ENCODE peak calls at places on chromosomes 16 and 17, in ten cellular contexts. Q is cardiac muscle cell; J is aorta; M is thyroid gland; N is mesendoderm; D is testis; G is IMR-90; B is CD8-positive, alpha-beta memory T cell; Z is endothelial cell of umbilical vein; U is Panc1. X is an unnamed sample.

GRCh38 chr17:50058296-50058945 is 2.5 kb downstream of the ITGA3 start:
- DNase-seq in Z (no peak), J (no peak), G (no peak), Q (no peak), N (no peak), M (no peak), U (no peak), B (no peak), D (peak; percentile 54), X (no peak)

GRCh38 chr16:49463529-49463928 is 89.9 kb downstream of the C16orf78 start:
- DNase-seq in N (no peak), G (no peak), M (peak; percentile 11), Q (no peak), Z (no peak), B (peak; percentile 88), U (no peak), D (no peak), J (no peak), X (no peak)

GRCh38 chr17:72600934-72601333 is 480.1 kb downstream of the SOX9 start:
- DNase-seq in U (no peak), Z (no peak), Q (peak; percentile 39), D (no peak), G (peak; percentile 80), B (no peak), M (no peak), J (no peak), N (no peak), X (no peak)

GRCh38 chr17:37520174-37520573 is 30.5 kb downstream of the DUSP14 start:
- DNase-seq in G (no peak), M (no peak), U (no peak), D (no peak), B (no peak), N (no peak), Z (no peak), J (no peak), Q (no peak), X (no peak)

GRCh38 chr16:57502048-57502775 is 15.9 kb upstream of the DOK4 start:
- DNase-seq in U (no peak), B (no peak), J (no peak), D (no peak), Z (no peak), G (no peak), N (no peak), Q (no peak), M (no peak), X (no peak)

GRCh38 chr17:29358421-29358820 is 31.7 kb upstream of the TAOK1 start:
- DNase-seq in D (no peak), B (no peak), M (no peak), N (no peak), Z (no peak), Q (peak; percentile 49), G (no peak), U (no peak), J (no peak), X (no peak)

GRCh38 chr16:58366247-58367031 is 25.8 kb upstream of the GINS3 start:
- DNase-seq in N (no peak), M (no peak), Z (peak; percentile 70), G (peak; percentile 65), J (no peak), D (no peak), B (no peak), Q (peak; percentile 28), U (peak; percentile 89), X (no peak)

GRCh38 chr17:35129154-35129972 is 7.9 kb downstream of the FNDC8 start:
- DNase-seq in Q (no peak), B (no peak), D (no peak), J (no peak), N (no peak), U (no peak), M (no peak), G (peak; percentile 32), Z (no peak), X (no peak)

GRCh38 chr17:7295230-7296180 is 1.1 kb upstream of the YBX2 start:
- DNase-seq in J (no peak), B (no peak), Q (no peak), G (no peak), N (no peak), D (no peak), M (peak; percentile 19), Z (no peak), U (no peak), X (no peak)

GRCh38 chr16:77289331-77289809 is 90.2 kb downstream of the SYCE1L start:
- DNase-seq in B (no peak), Z (peak; percentile 65), N (peak; percentile 84), Q (peak; percentile 77), G (peak; percentile 73), U (no peak), J (no peak), D (no peak), M (peak; percentile 95), X (no peak)

GRCh38 chr17:68248886-68249872 is 1.3 kb downstream of the AMZ2 start:
- DNase-seq in Z (no peak), U (no peak), J (no peak), M (no peak), G (no peak), N (no peak), D (no peak), B (no peak), Q (no peak), X (no peak)

GRCh38 chr16:1723450-1724147 is 17.6 kb downstream of the MAPK8IP3 start:
- DNase-seq in Q (peak; percentile 51), Z (peak; percentile 60), U (no peak), D (peak; percentile 65), N (peak; percentile 33), G (peak; percentile 32), B (peak; percentile 37), M (peak; percentile 62), J (no peak), X (no peak)

GRCh38 chr16:56470232-56470631 is 18.9 kb downstream of the OGFOD1 start:
- DNase-seq in D (no peak), Q (no peak), G (no peak), B (no peak), U (no peak), J (no peak), M (no peak), N (no peak), Z (no peak), X (no peak)

GRCh38 chr17:71899317-71899716 is 221.5 kb upstream of the SOX9 start:
- DNase-seq in M (no peak), D (no peak), G (peak; percentile 59), U (no peak), Q (peak; percentile 2), J (no peak), B (no peak), N (no peak), Z (no peak), X (no peak)

GRCh38 chr17:72136692-72137550 is 16.1 kb downstream of the SOX9 start:
- DNase-seq in M (no peak), D (no peak), B (no peak), J (no peak), Z (no peak), G (peak; percentile 85), N (no peak), U (no peak), Q (no peak), X (no peak)

GRCh38 chr17:82227629-82228277 is 1.1 kb upstream of the SLC16A3 start:
- DNase-seq in B (no peak), Q (no peak), U (no peak), D (no peak), J (peak; percentile 51), M (no peak), N (no peak), G (no peak), Z (no peak), X (no peak)
- H3K4me1 ChIP-seq in B (peaks cover 31% of the 10 kb centered on the region), Q (peaks cover 23% of the 10 kb centered on the region), U (peaks cover 17% of the 10 kb centered on the region), D (peaks cover 34% of the 10 kb centered on the region), J (no peaks in the 10 kb centered on the region), M (peaks cover 38% of the 10 kb centered on the region), N (no peaks in the 10 kb centered on the region), G (peaks cover 12% of the 10 kb centered on the region), Z (peaks cover 21% of the 10 kb centered on the region), X (peaks cover 64% of the 10 kb centered on the region)

GRCh38 chr17:76862079-76862478 is 6.1 kb upstream of the MGAT5B start:
- DNase-seq in U (no peak), Z (no peak), Q (no peak), M (no peak), J (no peak), D (no peak), B (no peak), G (no peak), N (no peak), X (no peak)
- H3K27ac ChIP-seq in U (no peak overlapping the region), Z (no peak overlapping the region), Q (no peak overlapping the region), M (no peak overlapping the region), J (no peak overlapping the region), D (no peak overlapping the region), B (no peak overlapping the region), G (no peak overlapping the region), N (no peak overlapping the region), X (no peak overlapping the region)

GRCh38 chr17:76557368-76558209 is 17.7 kb downstream of the PRCD start:
- DNase-seq in Q (peak; percentile 98), M (peak; percentile 95), G (peak; percentile 96), B (peak; percentile 94), Z (peak; percentile 98), J (peak; percentile 97), N (peak; percentile 99), U (peak; percentile 75), D (peak; percentile 97), X (peak; percentile 96)
- H3K4me3 ChIP-seq in Q (peak overlapping the region; percentile 47), M (peak overlapping the region; percentile 46), G (peak overlapping the region; percentile 49), B (peak overlapping the region; percentile 76), Z (peak overlapping the region; percentile 94), J (peak overlapping the region; percentile 91), N (peak overlapping the region; percentile 100), U (peak overlapping the region; percentile 93), D (peak overlapping the region; percentile 84), X (peak overlapping the region; percentile 81)

DNA sequence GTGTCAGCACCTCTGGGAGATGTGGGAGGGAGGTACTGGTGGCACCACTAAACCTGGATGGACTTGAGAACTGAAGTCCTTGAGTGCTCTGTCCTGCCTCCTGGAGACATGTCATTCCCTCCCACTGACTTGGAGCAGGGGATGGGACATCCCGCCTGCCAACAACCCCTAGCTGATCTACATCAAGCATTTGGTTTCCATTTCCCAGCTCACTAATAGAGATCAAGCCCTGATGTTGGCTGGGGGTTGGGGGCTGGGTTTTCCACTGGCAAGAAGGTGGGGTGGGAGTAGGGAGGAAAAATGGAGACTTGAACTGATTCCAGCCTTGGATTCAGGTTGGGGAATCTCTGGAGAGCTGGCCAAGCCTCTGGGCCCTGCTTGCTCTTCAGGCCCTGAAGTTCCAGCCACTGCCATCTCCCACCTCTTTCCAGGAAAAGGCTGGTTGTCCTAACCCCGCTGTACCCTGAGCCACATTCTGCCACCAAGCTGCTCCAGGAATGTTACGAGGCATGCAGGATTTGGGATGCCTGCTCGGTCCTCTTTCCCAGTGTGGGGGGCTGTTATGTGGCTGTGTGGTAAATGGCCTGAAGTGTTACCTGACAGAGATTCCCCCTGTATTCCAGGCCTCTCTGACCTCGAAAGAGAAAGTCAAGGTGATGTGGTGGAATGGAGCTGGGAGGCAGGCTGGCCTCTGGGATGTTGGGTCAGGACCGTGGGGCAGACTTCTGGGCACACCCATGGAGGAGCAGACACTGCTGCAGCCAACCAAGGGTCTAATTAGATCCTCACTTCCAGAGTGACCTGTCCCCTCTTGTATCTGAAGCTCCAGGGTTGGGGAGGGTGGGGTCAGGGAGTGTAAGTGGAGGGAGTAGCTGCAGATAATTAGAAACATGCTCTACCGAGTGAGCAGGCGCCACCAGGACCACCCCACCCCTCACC is 16.7 kb downstream of the IGFBP4 start:
- DNase-seq in J (no peak), N (no peak), Q (no peak), B (no peak), D (no peak), M (no peak), Z (no peak), U (no peak), G (no peak), X (no peak)
- H3K4me1 ChIP-seq in J (no peaks in the 10 kb centered on the region), N (peaks cover 2% of the 10 kb centered on the region), Q (peaks cover 49% of the 10 kb centered on the region), B (no peaks in the 10 kb centered on the region), D (peaks cover 47% of the 10 kb centered on the region), M (peaks cover 36% of the 10 kb centered on the region), Z (no peaks in the 10 kb centered on the region), U (peaks cover 3% of the 10 kb centered on the region), G (peaks cover 29% of the 10 kb centered on the region), X (peaks cover 50% of the 10 kb centered on the region)

X was measured in heart right ventricle.